ENCODE peak calls at places on chromosomes 12 and 14, in four cellular contexts. One of them, this sample, is unnamed. For H3K4me1 and H3K27me3, the result is how much of the 10 kb centered on the place peaks cover.

GRCh38 chr12:117098361-117099217 is 627 bp downstream of the TESC start:
- DNase-seq in fibroblast of lung: no peak
- DNase-seq in GM23338: peak
- DNase-seq in PC-3: no peak
- DNase-seq in this sample: peak

GRCh38 chr12:1502441-1502785 is 92.0 kb downstream of the FBXL14 start:
- DNase-seq in fibroblast of lung: peak
- DNase-seq in GM23338: no peak
- DNase-seq in PC-3: no peak
- DNase-seq in this sample: no peak

GRCh38 chr12:117147639-117148038 is 42.6 kb downstream of the FBXO21 start:
- DNase-seq in fibroblast of lung: no peak
- DNase-seq in GM23338: no peak
- DNase-seq in PC-3: no peak
- DNase-seq in this sample: no peak

GRCh38 chr12:92977326-92977725 is 48.2 kb upstream of the EEA1 start:
- DNase-seq in fibroblast of lung: no peak
- DNase-seq in GM23338: no peak
- DNase-seq in PC-3: no peak
- DNase-seq in this sample: no peak

GRCh38 chr14:23034498-23035302 is at the start of gene PSMB5:
- DNase-seq in fibroblast of lung: peak
- DNase-seq in GM23338: peak
- DNase-seq in PC-3: peak
- DNase-seq in this sample: peak

GRCh38 chr12:14373202-14373601 is 7.7 kb downstream of the ATF7IP start:
- DNase-seq in fibroblast of lung: peak
- DNase-seq in GM23338: no peak
- DNase-seq in PC-3: peak
- DNase-seq in this sample: no peak

GRCh38 chr12:110704231-110704630 is 15.3 kb upstream of the HVCN1 start:
- DNase-seq in fibroblast of lung: no peak
- DNase-seq in GM23338: no peak
- DNase-seq in PC-3: no peak
- DNase-seq in this sample: no peak

GRCh38 chr12:55619352-55620138 is 17.1 kb upstream of the OR10P1 start:
- DNase-seq in fibroblast of lung: peak
- DNase-seq in GM23338: peak
- DNase-seq in PC-3: peak
- DNase-seq in this sample: peak

GRCh38 chr12:106645074-106645421 is 62.2 kb downstream of the RFX4 start:
- DNase-seq in fibroblast of lung: no peak
- DNase-seq in GM23338: no peak
- DNase-seq in PC-3: peak
- DNase-seq in this sample: no peak

GRCh38 chr14:68668531-68668930 is 124.3 kb downstream of the ZFP36L1 start:
- DNase-seq in fibroblast of lung: no peak
- DNase-seq in GM23338: no peak
- DNase-seq in PC-3: no peak
- DNase-seq in this sample: no peak

GRCh38 chr14:68670344-68670725 is 122.5 kb downstream of the ZFP36L1 start:
- DNase-seq in fibroblast of lung: no peak
- DNase-seq in GM23338: no peak
- DNase-seq in PC-3: no peak
- DNase-seq in this sample: no peak

GRCh38 chr14:68668028-68668427 is 124.8 kb downstream of the ZFP36L1 start:
- DNase-seq in fibroblast of lung: no peak
- DNase-seq in GM23338: no peak
- DNase-seq in PC-3: no peak
- DNase-seq in this sample: no peak

GRCh38 chr14:68669644-68670343 is 123.1 kb downstream of the ZFP36L1 start:
- DNase-seq in fibroblast of lung: no peak
- DNase-seq in GM23338: no peak
- DNase-seq in PC-3: no peak
- DNase-seq in this sample: no peak

DNA sequence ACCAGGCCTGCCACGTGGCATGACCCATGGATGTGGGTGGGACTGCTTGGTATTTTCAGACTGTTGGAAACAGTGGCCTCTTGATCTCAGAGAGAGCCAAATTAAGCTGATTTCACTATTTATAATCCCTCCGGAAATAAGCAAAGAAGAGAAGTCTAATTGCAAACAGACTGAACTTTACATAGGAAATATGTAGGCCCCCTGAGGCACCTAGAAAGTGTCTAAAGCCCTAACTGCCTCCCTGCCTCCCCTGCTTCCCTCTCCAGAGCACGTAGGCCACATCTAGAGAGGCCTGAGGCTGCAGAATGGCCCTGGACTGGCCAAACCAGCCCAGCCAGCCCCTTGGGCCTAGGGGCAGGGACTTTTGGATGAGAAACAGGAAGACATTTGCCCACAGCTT is 123.8 kb downstream of the ZFP36L1 start:
- DNase-seq in fibroblast of lung: no peak
- DNase-seq in GM23338: no peak
- DNase-seq in PC-3: peak
- DNase-seq in this sample: peak
- H3K4me1 ChIP-seq in fibroblast of lung: half or more
- H3K4me1 ChIP-seq in GM23338: under half
- H3K4me1 ChIP-seq in PC-3: under half
- H3K4me1 ChIP-seq in this sample: under half

GRCh38 chr14:63852817-63853730 is at the start of gene SYNE2:
- DNase-seq in fibroblast of lung: peak
- DNase-seq in GM23338: peak
- DNase-seq in PC-3: peak
- DNase-seq in this sample: peak
- TF ChIP-seq CTCF in fibroblast of lung: no peak
- TF ChIP-seq CTCF in GM23338: peak
- TF ChIP-seq CTCF in PC-3: no peak
- TF ChIP-seq CTCF in this sample: no peak

GRCh38 chr14:24785698-24786097 is 151.7 kb upstream of the GZMB start:
- DNase-seq in fibroblast of lung: no peak
- DNase-seq in GM23338: no peak
- DNase-seq in PC-3: no peak
- DNase-seq in this sample: no peak
- H3K27me3 ChIP-seq in fibroblast of lung: under half
- H3K27me3 ChIP-seq in GM23338: under half
- H3K27me3 ChIP-seq in PC-3: under half
- H3K27me3 ChIP-seq in this sample: under half

DNA sequence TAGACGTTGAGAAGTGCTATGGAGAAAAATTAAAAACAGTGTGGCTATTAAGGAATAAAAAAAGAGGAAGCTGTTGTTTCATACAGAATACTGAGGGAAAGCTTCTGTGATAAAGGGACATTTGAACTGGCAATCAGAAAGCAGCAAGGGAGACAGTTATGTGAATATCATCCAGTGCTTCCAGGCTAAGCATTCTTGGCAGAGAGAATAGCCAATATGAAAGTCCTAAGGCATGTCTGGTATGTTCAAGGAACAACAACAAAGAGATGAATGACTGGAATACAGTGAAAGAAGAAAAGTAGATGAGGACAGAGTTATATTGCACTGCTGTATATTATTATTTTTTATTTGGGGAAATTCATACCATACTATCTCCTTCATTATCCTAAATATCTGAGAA is 23.9 kb downstream of the SCAF11 start:
- DNase-seq in fibroblast of lung: peak
- DNase-seq in GM23338: peak
- DNase-seq in PC-3: no peak
- DNase-seq in this sample: peak
- H3K4me1 ChIP-seq in fibroblast of lung: under half
- H3K4me1 ChIP-seq in GM23338: under half
- H3K4me1 ChIP-seq in PC-3: under half
- H3K4me1 ChIP-seq in this sample: half or more

GRCh38 chr14:106518054-106518943 is 991.9 kb downstream of the TMEM121 start:
- DNase-seq in fibroblast of lung: no peak
- DNase-seq in GM23338: peak
- DNase-seq in PC-3: no peak
- DNase-seq in this sample: peak
- TF ChIP-seq CTCF in fibroblast of lung: no peak
- TF ChIP-seq CTCF in GM23338: no peak
- TF ChIP-seq CTCF in PC-3: no peak
- TF ChIP-seq CTCF in this sample: no peak

GRCh38 chr12:114678028-114678427 is 5.9 kb downstream of the TBX3 start:
- DNase-seq in fibroblast of lung: no peak
- DNase-seq in GM23338: no peak
- DNase-seq in PC-3: no peak
- DNase-seq in this sample: no peak
- H3K27me3 ChIP-seq in fibroblast of lung: under half
- H3K27me3 ChIP-seq in GM23338: half or more
- H3K27me3 ChIP-seq in PC-3: under half
- H3K27me3 ChIP-seq in this sample: under half

This sample was measured in Caco-2.